ENCODE peak calls at places on chromosome 13, in nine cellular contexts. N is GM23338, Y is psoas muscle, R is adrenal gland, D is OCI-LY7, L is tibial artery, G is stomach, F is lung, H is breast epithelium. E is an unnamed sample.

GRCh38 chr13:53200498-53201453 is 172.2 kb downstream of the OLFM4 start:
- DNase-seq in N (peak), Y (peak), R (peak), D (no peak), L (no peak), G (peak), F (no peak), H (no peak), E (peak)

GRCh38 chr13:54950546-54950945 is 1921.9 kb downstream of the OLFM4 start:
- DNase-seq in N (peak), Y (no peak), R (no peak), D (no peak), L (no peak), G (no peak), F (no peak), H (no peak), E (no peak)

GRCh38 chr13:32316476-32316875 is 1.2 kb downstream of the BRCA2 start:
- DNase-seq in N (no peak), Y (no peak), R (no peak), D (peak), L (no peak), G (no peak), F (no peak), H (no peak), E (no peak)

GRCh38 chr13:26497991-26498423 is 59.5 kb upstream of the WASF3 start:
- DNase-seq in N (no peak), Y (no peak), R (no peak), D (no peak), L (no peak), G (no peak), F (no peak), H (no peak), E (no peak)

GRCh38 chr13:32537580-32538233 is 888 bp downstream of the N4BP2L2 start:
- DNase-seq in N (peak), Y (peak), R (peak), D (no peak), L (peak), G (peak), F (no peak), H (peak), E (peak)

GRCh38 chr13:72166102-72166660 is 299.2 kb upstream of the DACH1 start:
- DNase-seq in N (no peak), Y (no peak), R (no peak), D (no peak), L (no peak), G (no peak), F (no peak), H (no peak), E (no peak)

GRCh38 chr13:39263033-39263432 is 224.8 kb downstream of the NHLRC3 start:
- DNase-seq in N (peak), Y (no peak), R (peak), D (peak), L (peak), G (peak), F (no peak), H (no peak), E (peak)

GRCh38 chr13:59326717-59327116 is 837.0 kb downstream of the DIAPH3 start:
- DNase-seq in N (no peak), Y (no peak), R (no peak), D (no peak), L (no peak), G (no peak), F (no peak), H (no peak), E (no peak)

GRCh38 chr13:89465366-89465765 is 1794.2 kb downstream of the SLITRK5 start:
- DNase-seq in N (no peak), Y (no peak), R (no peak), D (no peak), L (no peak), G (no peak), F (no peak), H (no peak), E (no peak)

GRCh38 chr13:110455941-110456340 is 105.6 kb downstream of the RAB20 start:
- DNase-seq in N (peak), Y (peak), R (peak), D (peak), L (peak), G (peak), F (peak), H (peak), E (peak)

GRCh38 chr13:107608736-107609135 is 606.6 kb downstream of the LIG4 start:
- DNase-seq in N (no peak), Y (no peak), R (no peak), D (no peak), L (no peak), G (no peak), F (no peak), H (no peak), E (no peak)

GRCh38 chr13:112013665-112014064 is 53.3 kb upstream of the SOX1 start:
- DNase-seq in N (no peak), Y (no peak), R (no peak), D (no peak), L (no peak), G (no peak), F (no peak), H (no peak), E (no peak)

GRCh38 chr13:110616103-110617101 is 1.1 kb downstream of the NAXD start:
- DNase-seq in N (peak), Y (peak), R (peak), D (peak), L (peak), G (peak), F (peak), H (peak), E (peak)

GRCh38 chr13:67402546-67402945 is 172.4 kb upstream of the PCDH9 start:
- DNase-seq in N (no peak), Y (no peak), R (no peak), D (no peak), L (no peak), G (no peak), F (no peak), H (no peak), E (no peak)

GRCh38 chr13:22162889-22163288 is 492.0 kb downstream of the FGF9 start:
- DNase-seq in N (no peak), Y (no peak), R (no peak), D (no peak), L (no peak), G (no peak), F (no peak), H (no peak), E (no peak)

GRCh38 chr13:111122056-111122455 is 6.9 kb downstream of the ARHGEF7 start:
- DNase-seq in N (peak), Y (peak), R (no peak), D (no peak), L (no peak), G (no peak), F (no peak), H (no peak), E (no peak)

GRCh38 chr13:47853236-47853635 is 147.8 kb downstream of the SUCLA2 start:
- DNase-seq in N (no peak), Y (no peak), R (no peak), D (no peak), L (no peak), G (no peak), F (no peak), H (no peak), E (no peak)

GRCh38 chr13:21542563-21542962 is 61.4 kb downstream of the MICU2 start:
- DNase-seq in N (no peak), Y (no peak), R (no peak), D (no peak), L (no peak), G (no peak), F (no peak), H (no peak), E (no peak)

GRCh38 chr13:96984061-96984508 is 10.2 kb downstream of the OXGR1 start:
- DNase-seq in N (peak), Y (no peak), R (peak), D (no peak), L (no peak), G (peak), F (peak), H (peak), E (peak)

GRCh38 chr13:55554741-55555140 is 1586.0 kb upstream of the PRR20A start:
- DNase-seq in N (no peak), Y (no peak), R (no peak), D (no peak), L (no peak), G (no peak), F (no peak), H (no peak), E (no peak)

GRCh38 chr13:68261105-68261504 is 1031.0 kb upstream of the PCDH9 start:
- DNase-seq in N (peak), Y (no peak), R (no peak), D (no peak), L (no peak), G (no peak), F (no peak), H (no peak), E (no peak)

GRCh38 chr13:19763618-19764017 is 19.1 kb downstream of the PSPC1 start:
- DNase-seq in N (no peak), Y (no peak), R (no peak), D (no peak), L (no peak), G (no peak), F (no peak), H (no peak), E (no peak)

GRCh38 chr13:33771296-33771695 is 46.7 kb upstream of the RFC3 start:
- DNase-seq in N (no peak), Y (no peak), R (no peak), D (no peak), L (no peak), G (no peak), F (no peak), H (no peak), E (no peak)

GRCh38 chr13:44120814-44121505 is 241.3 kb downstream of the LACC1 start:
- DNase-seq in N (no peak), Y (no peak), R (no peak), D (no peak), L (no peak), G (no peak), F (no peak), H (no peak), E (no peak)

GRCh38 chr13:93398167-93398566 is 171.6 kb downstream of the GPC6 start:
- DNase-seq in N (no peak), Y (no peak), R (no peak), D (no peak), L (no peak), G (no peak), F (no peak), H (no peak), E (no peak)

GRCh38 chr13:62879071-62879470 is 1463.4 kb upstream of the PCDH20 start:
- DNase-seq in N (no peak), Y (no peak), R (no peak), D (no peak), L (no peak), G (no peak), F (no peak), H (no peak), E (no peak)

GRCh38 chr13:48151343-48151742 is 56.4 kb upstream of the MED4 start:
- DNase-seq in N (no peak), Y (no peak), R (no peak), D (no peak), L (no peak), G (no peak), F (no peak), H (no peak), E (no peak)

GRCh38 chr13:94236876-94237275 is 242.6 kb downstream of the DCT start:
- DNase-seq in N (no peak), Y (no peak), R (no peak), D (no peak), L (no peak), G (no peak), F (no peak), H (no peak), E (no peak)

GRCh38 chr13:45278096-45278645 is 62.8 kb downstream of the TPT1 start:
- DNase-seq in N (no peak), Y (no peak), R (no peak), D (no peak), L (no peak), G (no peak), F (no peak), H (no peak), E (no peak)

GRCh38 chr13:104318121-104318520 is 1251.9 kb upstream of the SLC10A2 start:
- DNase-seq in N (peak), Y (no peak), R (no peak), D (no peak), L (no peak), G (no peak), F (no peak), H (no peak), E (no peak)

GRCh38 chr13:82370306-82370705 is 1512.0 kb downstream of the SLITRK1 start:
- DNase-seq in N (no peak), Y (no peak), R (no peak), D (no peak), L (no peak), G (no peak), F (no peak), H (no peak), E (no peak)

GRCh38 chr13:84985860-84986259 is 813.4 kb downstream of the SLITRK6 start:
- DNase-seq in N (peak), Y (no peak), R (no peak), D (peak), L (no peak), G (no peak), F (no peak), H (no peak), E (no peak)

GRCh38 chr13:51004918-51005460 is 95.4 kb downstream of the RNASEH2B start:
- DNase-seq in N (no peak), Y (no peak), R (no peak), D (no peak), L (no peak), G (no peak), F (no peak), H (no peak), E (no peak)

GRCh38 chr13:35848316-35848715 is 282.9 kb downstream of the DCLK1 start:
- DNase-seq in N (no peak), Y (no peak), R (no peak), D (no peak), L (no peak), G (no peak), F (no peak), H (no peak), E (no peak)

GRCh38 chr13:35851238-35851814 is 279.9 kb downstream of the DCLK1 start:
- DNase-seq in N (no peak), Y (no peak), R (no peak), D (no peak), L (no peak), G (no peak), F (no peak), H (no peak), E (no peak)

GRCh38 chr13:35848868-35849644 is 282.1 kb downstream of the DCLK1 start:
- DNase-seq in N (no peak), Y (no peak), R (no peak), D (no peak), L (no peak), G (no peak), F (no peak), H (no peak), E (no peak)

GRCh38 chr13:35854286-35854685 is 276.9 kb downstream of the DCLK1 start:
- DNase-seq in N (no peak), Y (no peak), R (no peak), D (no peak), L (no peak), G (no peak), F (no peak), H (no peak), E (no peak)

GRCh38 chr13:35850569-35850968 is 280.6 kb downstream of the DCLK1 start:
- DNase-seq in N (peak), Y (no peak), R (no peak), D (no peak), L (no peak), G (no peak), F (no peak), H (no peak), E (no peak)
- TF ChIP-seq CTCF in N (peak), Y (no peak), R (no peak), D (no peak), L (no peak), G (no peak), F (no peak), H (no peak), E (no peak)

GRCh38 chr13:99193152-99193551 is 7.5 kb upstream of the UBAC2 start:
- DNase-seq in N (no peak), Y (no peak), R (no peak), D (no peak), L (no peak), G (no peak), F (no peak), H (no peak), E (no peak)

GRCh38 chr13:99191900-99192399 is 8.7 kb upstream of the UBAC2 start:
- DNase-seq in N (no peak), Y (no peak), R (no peak), D (no peak), L (no peak), G (peak), F (no peak), H (no peak), E (no peak)

GRCh38 chr13:99192480-99192879 is 8.2 kb upstream of the UBAC2 start:
- DNase-seq in N (no peak), Y (no peak), R (no peak), D (no peak), L (no peak), G (no peak), F (no peak), H (no peak), E (no peak)

GRCh38 chr13:99190147-99190985 is 10.3 kb upstream of the UBAC2 start:
- DNase-seq in N (no peak), Y (no peak), R (no peak), D (no peak), L (no peak), G (no peak), F (no peak), H (no peak), E (no peak)

GRCh38 chr13:99191336-99191899 is 9.2 kb upstream of the UBAC2 start:
- DNase-seq in N (no peak), Y (no peak), R (no peak), D (no peak), L (no peak), G (no peak), F (no peak), H (no peak), E (no peak)
- H3K27ac ChIP-seq in N (no peak), Y (no peak), R (no peak), D (no peak), L (no peak), G (no peak), F (no peak), H (peak), E (no peak)

GRCh38 chr13:52195052-52195837 is 35.8 kb upstream of the NEK3 start:
- DNase-seq in N (peak), Y (peak), R (peak), D (no peak), L (peak), G (peak), F (peak), H (peak), E (peak)
- TF ChIP-seq CTCF in N (peak), Y (no peak), R (no peak), D (no peak), L (no peak), G (no peak), F (no peak), H (no peak), E (no peak)

DNA sequence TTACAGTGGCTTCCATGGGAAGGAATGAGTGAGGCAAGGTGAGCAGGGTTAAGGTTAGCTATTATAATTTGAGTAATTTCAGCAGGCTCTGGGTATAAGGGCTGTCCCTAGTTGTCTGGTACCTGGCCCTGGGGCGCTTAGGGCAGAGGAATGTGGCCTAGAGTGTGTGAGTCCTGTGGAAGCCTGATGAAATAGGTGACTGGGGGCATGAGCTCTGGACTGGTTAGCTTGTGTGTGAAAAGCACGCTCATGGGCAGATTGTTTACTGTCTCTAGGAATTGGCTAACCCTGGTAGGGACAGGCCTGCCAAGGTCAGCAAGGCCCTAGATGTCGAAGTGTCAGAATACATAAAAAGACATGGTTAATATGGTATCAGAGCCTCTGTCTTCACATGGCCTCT is 42.5 kb downstream of the SPRYD7 start:
- DNase-seq in N (no peak), Y (no peak), R (no peak), D (no peak), L (no peak), G (no peak), F (no peak), H (no peak), E (no peak)
- H3K27ac ChIP-seq in N (no peak), Y (no peak), R (no peak), D (no peak), L (no peak), G (no peak), F (no peak), H (no peak), E (no peak)

GRCh38 chr13:24865158-24865557 is 101.2 kb downstream of the RNF17 start:
- DNase-seq in N (no peak), Y (no peak), R (no peak), D (peak), L (no peak), G (no peak), F (no peak), H (no peak), E (no peak)

GRCh38 chr13:24863748-24864540 is 100.0 kb downstream of the RNF17 start:
- DNase-seq in N (no peak), Y (no peak), R (no peak), D (no peak), L (no peak), G (no peak), F (no peak), H (no peak), E (no peak)

GRCh38 chr13:24868874-24869273 is 104.9 kb downstream of the RNF17 start:
- DNase-seq in N (no peak), Y (no peak), R (no peak), D (no peak), L (no peak), G (no peak), F (no peak), H (no peak), E (no peak)

GRCh38 chr13:24864579-24864978 is 100.6 kb downstream of the RNF17 start:
- DNase-seq in N (no peak), Y (no peak), R (no peak), D (no peak), L (no peak), G (no peak), F (no peak), H (no peak), E (no peak)

DNA sequence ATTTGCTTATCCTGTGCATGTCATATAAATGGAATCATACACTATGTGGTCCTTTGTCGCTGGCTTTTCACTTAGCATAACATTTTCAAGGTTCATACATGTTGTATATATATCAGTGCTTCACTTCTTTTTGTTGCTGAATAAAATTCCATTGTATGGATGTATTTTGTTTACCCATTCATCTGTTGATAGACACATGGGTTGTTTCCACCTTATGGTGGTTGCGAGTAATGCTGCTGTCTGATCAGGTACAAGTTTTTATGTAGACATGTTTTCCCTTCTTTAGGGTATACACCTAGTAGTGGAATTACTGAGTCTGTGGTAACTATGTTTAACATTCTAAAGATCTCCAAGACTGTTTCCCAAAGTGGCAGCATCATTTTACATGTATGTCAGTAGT is 102.5 kb downstream of the RNF17 start:
- DNase-seq in N (no peak), Y (no peak), R (no peak), D (no peak), L (no peak), G (no peak), F (no peak), H (no peak), E (no peak)
- TF ChIP-seq CTCF in N (no peak), Y (no peak), R (no peak), D (no peak), L (no peak), G (no peak), F (no peak), H (no peak), E (no peak)

DNA sequence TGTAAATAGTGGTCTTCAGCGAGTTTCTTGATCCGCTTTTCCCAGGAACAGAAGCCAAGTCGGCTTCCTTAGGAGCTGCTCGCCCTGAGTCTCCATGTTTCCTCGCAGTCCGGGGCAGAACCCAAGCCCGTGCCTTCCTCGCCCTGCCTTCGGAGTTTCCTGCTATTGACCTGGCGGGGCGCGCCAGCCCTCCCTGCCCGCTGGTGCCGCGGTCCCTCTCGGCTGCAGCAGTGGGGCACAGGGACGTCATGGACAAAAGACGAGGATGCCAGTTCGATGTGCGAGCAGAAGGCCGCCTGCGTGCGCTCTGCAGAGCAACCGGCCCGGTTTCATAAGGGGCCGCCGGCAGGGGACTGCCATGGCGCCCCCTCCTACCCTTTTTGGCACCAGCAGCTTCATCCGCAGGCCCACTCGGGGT is 156.6 kb downstream of the TM9SF2 start:
- DNase-seq in N (peak), Y (peak), R (no peak), D (no peak), L (peak), G (peak), F (no peak), H (no peak), E (peak)
- H3K27ac ChIP-seq in N (peak), Y (peak), R (peak), D (no peak), L (peak), G (peak), F (peak), H (peak), E (peak)

E was measured in body of pancreas.